ENCODE peak calls at places on chromosomes 2 and 18, in eight cellular contexts. One of them, this sample, is unnamed.
A peak's percentile ranks its signal among the peaks of the same experiment; 100 is the strongest.

GRCh38 chr2:223943561-223944008 is 1.6 kb downstream of the WDFY1 start:
- DNase-seq in GM10248: no peak
- DNase-seq in lower leg skin: no peak
- DNase-seq in activated B cell treated with CpG ODN at 0.5 μM for 24 hours: no peak
- DNase-seq in nephron progenitor cell: no peak
- DNase-seq in IMR-90: peak; percentile 60
- DNase-seq in CD4-positive, alpha-beta T cell: no peak
- DNase-seq in choroid plexus epithelial cell: peak; percentile 63
- DNase-seq in this sample: no peak

GRCh38 chr2:9207641-9208301 is 1.2 kb downstream of the ASAP2 start:
- DNase-seq in CD4-positive, alpha-beta T cell: no peak
- DNase-seq in GM10248: peak; percentile 31
- DNase-seq in choroid plexus epithelial cell: peak; percentile 40
- DNase-seq in activated B cell treated with CpG ODN at 0.5 μM for 24 hours: no peak
- DNase-seq in IMR-90: no peak
- DNase-seq in nephron progenitor cell: no peak
- DNase-seq in lower leg skin: peak; percentile 87
- DNase-seq in this sample: no peak

GRCh38 chr18:51212606-51213005 is 15.1 kb upstream of the MEX3C start:
- DNase-seq in activated B cell treated with CpG ODN at 0.5 μM for 24 hours: no peak
- DNase-seq in GM10248: no peak
- DNase-seq in lower leg skin: no peak
- DNase-seq in nephron progenitor cell: no peak
- DNase-seq in choroid plexus epithelial cell: no peak
- DNase-seq in CD4-positive, alpha-beta T cell: no peak
- DNase-seq in IMR-90: no peak
- DNase-seq in this sample: no peak

GRCh38 chr2:88016948-88017779 is 817 bp upstream of the RNU2-63P start:
- DNase-seq in nephron progenitor cell: peak; percentile 66
- DNase-seq in GM10248: peak; percentile 75
- DNase-seq in lower leg skin: peak; percentile 90
- DNase-seq in CD4-positive, alpha-beta T cell: no peak
- DNase-seq in IMR-90: no peak
- DNase-seq in choroid plexus epithelial cell: peak; percentile 6
- DNase-seq in activated B cell treated with CpG ODN at 0.5 μM for 24 hours: no peak
- DNase-seq in this sample: peak; percentile 33

GRCh38 chr2:163667064-163667887 is 68.5 kb downstream of the FIGN start:
- DNase-seq in choroid plexus epithelial cell: peak; percentile 97
- DNase-seq in nephron progenitor cell: no peak
- DNase-seq in IMR-90: peak; percentile 94
- DNase-seq in CD4-positive, alpha-beta T cell: no peak
- DNase-seq in lower leg skin: no peak
- DNase-seq in activated B cell treated with CpG ODN at 0.5 μM for 24 hours: no peak
- DNase-seq in GM10248: no peak
- DNase-seq in this sample: no peak

GRCh38 chr18:54261894-54262293 is 7.4 kb upstream of the POLI start:
- DNase-seq in nephron progenitor cell: no peak
- DNase-seq in GM10248: peak; percentile 67
- DNase-seq in choroid plexus epithelial cell: no peak
- DNase-seq in lower leg skin: no peak
- DNase-seq in activated B cell treated with CpG ODN at 0.5 μM for 24 hours: no peak
- DNase-seq in CD4-positive, alpha-beta T cell: no peak
- DNase-seq in IMR-90: no peak
- DNase-seq in this sample: no peak

GRCh38 chr2:241234962-241235361 is 46.5 kb downstream of the ANO7 start:
- DNase-seq in activated B cell treated with CpG ODN at 0.5 μM for 24 hours: no peak
- DNase-seq in lower leg skin: no peak
- DNase-seq in GM10248: no peak
- DNase-seq in nephron progenitor cell: no peak
- DNase-seq in IMR-90: no peak
- DNase-seq in choroid plexus epithelial cell: no peak
- DNase-seq in CD4-positive, alpha-beta T cell: no peak
- DNase-seq in this sample: no peak

GRCh38 chr18:13232060-13232917 is 13.7 kb downstream of the LDLRAD4 start:
- DNase-seq in CD4-positive, alpha-beta T cell: no peak
- DNase-seq in GM10248: no peak
- DNase-seq in IMR-90: no peak
- DNase-seq in lower leg skin: peak; percentile 87
- DNase-seq in activated B cell treated with CpG ODN at 0.5 μM for 24 hours: no peak
- DNase-seq in nephron progenitor cell: no peak
- DNase-seq in choroid plexus epithelial cell: no peak
- DNase-seq in this sample: no peak

GRCh38 chr2:159362816-159363251 is 76.3 kb upstream of the WDSUB1 start:
- DNase-seq in IMR-90: peak; percentile 61
- DNase-seq in activated B cell treated with CpG ODN at 0.5 μM for 24 hours: no peak
- DNase-seq in CD4-positive, alpha-beta T cell: no peak
- DNase-seq in lower leg skin: no peak
- DNase-seq in GM10248: no peak
- DNase-seq in choroid plexus epithelial cell: peak; percentile 79
- DNase-seq in nephron progenitor cell: no peak
- DNase-seq in this sample: no peak

GRCh38 chr2:170568511-170568910 is 146.6 kb upstream of the SP5 start:
- DNase-seq in CD4-positive, alpha-beta T cell: no peak
- DNase-seq in IMR-90: no peak
- DNase-seq in nephron progenitor cell: no peak
- DNase-seq in choroid plexus epithelial cell: no peak
- DNase-seq in activated B cell treated with CpG ODN at 0.5 μM for 24 hours: no peak
- DNase-seq in lower leg skin: no peak
- DNase-seq in GM10248: no peak
- DNase-seq in this sample: no peak

GRCh38 chr2:101388232-101388631 is 929 bp upstream of the CREG2 start:
- DNase-seq in nephron progenitor cell: no peak
- DNase-seq in choroid plexus epithelial cell: peak; percentile 61
- DNase-seq in CD4-positive, alpha-beta T cell: no peak
- DNase-seq in IMR-90: peak; percentile 60
- DNase-seq in GM10248: no peak
- DNase-seq in lower leg skin: peak; percentile 72
- DNase-seq in activated B cell treated with CpG ODN at 0.5 μM for 24 hours: no peak
- DNase-seq in this sample: no peak

GRCh38 chr2:21617885-21618434 is 494.2 kb downstream of the TDRD15 start:
- DNase-seq in GM10248: no peak
- DNase-seq in activated B cell treated with CpG ODN at 0.5 μM for 24 hours: no peak
- DNase-seq in IMR-90: no peak
- DNase-seq in CD4-positive, alpha-beta T cell: no peak
- DNase-seq in choroid plexus epithelial cell: no peak
- DNase-seq in nephron progenitor cell: no peak
- DNase-seq in lower leg skin: no peak
- DNase-seq in this sample: no peak

GRCh38 chr2:111227716-111228141 is 107.0 kb downstream of the BCL2L11 start:
- DNase-seq in activated B cell treated with CpG ODN at 0.5 μM for 24 hours: no peak
- DNase-seq in lower leg skin: no peak
- DNase-seq in choroid plexus epithelial cell: peak; percentile 89
- DNase-seq in IMR-90: peak; percentile 65
- DNase-seq in nephron progenitor cell: no peak
- DNase-seq in GM10248: no peak
- DNase-seq in CD4-positive, alpha-beta T cell: no peak
- DNase-seq in this sample: no peak

GRCh38 chr2:9149388-9149660 is 57.3 kb upstream of the ASAP2 start:
- DNase-seq in lower leg skin: no peak
- DNase-seq in nephron progenitor cell: no peak
- DNase-seq in GM10248: no peak
- DNase-seq in activated B cell treated with CpG ODN at 0.5 μM for 24 hours: no peak
- DNase-seq in IMR-90: no peak
- DNase-seq in choroid plexus epithelial cell: no peak
- DNase-seq in CD4-positive, alpha-beta T cell: no peak
- DNase-seq in this sample: no peak

GRCh38 chr2:239257511-239257937 is 143.3 kb downstream of the HDAC4 start:
- DNase-seq in lower leg skin: peak; percentile 43
- DNase-seq in GM10248: no peak
- DNase-seq in activated B cell treated with CpG ODN at 0.5 μM for 24 hours: no peak
- DNase-seq in choroid plexus epithelial cell: peak; percentile 93
- DNase-seq in CD4-positive, alpha-beta T cell: no peak
- DNase-seq in IMR-90: peak; percentile 96
- DNase-seq in nephron progenitor cell: no peak
- DNase-seq in this sample: no peak

GRCh38 chr2:96730212-96730611 is 9.7 kb downstream of the LMAN2L start:
- DNase-seq in lower leg skin: no peak
- DNase-seq in activated B cell treated with CpG ODN at 0.5 μM for 24 hours: no peak
- DNase-seq in CD4-positive, alpha-beta T cell: no peak
- DNase-seq in IMR-90: peak; percentile 56
- DNase-seq in choroid plexus epithelial cell: peak; percentile 57
- DNase-seq in GM10248: no peak
- DNase-seq in nephron progenitor cell: no peak
- DNase-seq in this sample: no peak

DNA sequence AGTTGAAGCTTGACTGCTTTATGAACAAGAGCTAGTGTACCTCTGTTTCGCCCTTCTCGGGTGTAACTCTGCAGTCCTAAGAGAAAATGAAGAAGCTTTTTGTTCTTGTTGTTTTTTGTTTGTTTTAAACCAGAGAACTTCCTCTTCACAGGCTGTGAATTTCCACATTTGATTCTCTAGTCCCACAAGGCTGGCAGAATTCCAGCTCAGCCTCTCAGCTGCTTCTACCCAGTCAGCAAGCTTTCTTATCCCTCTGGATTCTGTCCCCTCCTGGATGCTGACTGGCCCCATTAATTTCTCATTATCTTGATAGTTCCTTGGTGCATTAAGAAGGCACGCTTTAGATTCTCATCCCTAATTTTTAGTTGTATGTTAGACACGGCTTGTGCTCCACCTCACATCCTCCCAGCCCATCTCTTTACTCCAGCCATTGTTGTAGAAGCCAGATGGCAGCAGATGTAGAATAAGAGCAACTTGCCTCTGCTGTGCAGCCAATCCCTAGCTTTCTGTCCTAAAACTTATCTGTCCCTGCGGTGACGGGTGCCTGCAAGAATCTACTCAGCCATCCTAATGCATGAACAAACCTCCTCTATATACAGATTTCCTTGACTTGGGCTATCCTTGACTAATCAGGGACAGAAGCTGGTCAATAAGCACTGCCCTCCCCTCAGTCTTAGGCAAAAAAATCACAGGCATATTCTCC is 12.4 kb upstream of the RESP18 start:
- DNase-seq in GM10248: no peak
- DNase-seq in choroid plexus epithelial cell: peak; percentile 75
- DNase-seq in lower leg skin: peak; percentile 86
- DNase-seq in CD4-positive, alpha-beta T cell: no peak
- DNase-seq in activated B cell treated with CpG ODN at 0.5 μM for 24 hours: no peak
- DNase-seq in nephron progenitor cell: no peak
- DNase-seq in IMR-90: peak; percentile 12
- DNase-seq in this sample: no peak
- TF ChIP-seq CTCF in GM10248: no peak
- TF ChIP-seq CTCF in choroid plexus epithelial cell: no peak
- TF ChIP-seq CTCF in lower leg skin: no peak
- TF ChIP-seq CTCF in CD4-positive, alpha-beta T cell: no peak
- TF ChIP-seq CTCF in activated B cell treated with CpG ODN at 0.5 μM for 24 hours: no peak
- TF ChIP-seq CTCF in nephron progenitor cell: no peak
- TF ChIP-seq CTCF in IMR-90: no peak
- TF ChIP-seq CTCF in this sample: no peak

DNA sequence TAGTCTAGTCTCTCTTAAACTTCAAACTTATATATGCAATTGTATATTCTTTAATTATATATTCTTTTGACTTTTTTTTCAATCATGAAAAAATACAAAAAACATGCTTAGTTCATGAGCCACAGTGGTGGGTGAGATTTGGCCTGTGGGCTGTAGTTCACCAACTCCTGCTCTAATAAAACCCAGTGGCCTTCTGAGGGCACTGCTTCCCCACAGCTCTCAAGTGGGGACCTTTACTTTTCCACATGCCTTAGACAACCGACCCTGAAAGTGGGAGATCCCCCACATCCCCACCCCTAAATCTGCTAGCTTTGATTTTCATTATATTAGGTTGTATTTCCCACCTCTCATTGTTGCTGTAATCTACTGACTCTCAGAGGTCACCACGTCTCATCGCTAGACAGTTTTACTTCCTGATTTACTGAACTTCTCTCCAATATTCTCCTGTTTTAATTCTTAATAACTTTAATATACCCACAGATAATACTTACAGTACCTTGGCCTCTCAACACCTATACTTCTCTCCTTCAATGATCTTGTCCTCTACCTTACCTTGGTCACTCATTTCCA is 57.3 kb downstream of the ROCK1 start:
- DNase-seq in choroid plexus epithelial cell: no peak
- DNase-seq in IMR-90: no peak
- DNase-seq in lower leg skin: no peak
- DNase-seq in CD4-positive, alpha-beta T cell: no peak
- DNase-seq in GM10248: no peak
- DNase-seq in activated B cell treated with CpG ODN at 0.5 μM for 24 hours: no peak
- DNase-seq in nephron progenitor cell: no peak
- DNase-seq in this sample: no peak
- TF ChIP-seq CTCF in choroid plexus epithelial cell: no peak
- TF ChIP-seq CTCF in IMR-90: no peak
- TF ChIP-seq CTCF in lower leg skin: no peak
- TF ChIP-seq CTCF in CD4-positive, alpha-beta T cell: no peak
- TF ChIP-seq CTCF in GM10248: peak; percentile 14
- TF ChIP-seq CTCF in activated B cell treated with CpG ODN at 0.5 μM for 24 hours: no peak
- TF ChIP-seq CTCF in nephron progenitor cell: no peak
- TF ChIP-seq CTCF in this sample: no peak

GRCh38 chr2:84302513-84303412 is 156.3 kb downstream of the SUCLG1 start:
- DNase-seq in activated B cell treated with CpG ODN at 0.5 μM for 24 hours: no peak
- DNase-seq in lower leg skin: no peak
- DNase-seq in GM10248: peak; percentile 66
- DNase-seq in CD4-positive, alpha-beta T cell: no peak
- DNase-seq in choroid plexus epithelial cell: peak; percentile 58
- DNase-seq in nephron progenitor cell: peak; percentile 57
- DNase-seq in IMR-90: peak; percentile 43
- DNase-seq in this sample: peak; percentile 35
- TF ChIP-seq CTCF in activated B cell treated with CpG ODN at 0.5 μM for 24 hours: no peak
- TF ChIP-seq CTCF in lower leg skin: no peak
- TF ChIP-seq CTCF in GM10248: peak; percentile 84
- TF ChIP-seq CTCF in CD4-positive, alpha-beta T cell: peak; percentile 64
- TF ChIP-seq CTCF in choroid plexus epithelial cell: peak; percentile 84
- TF ChIP-seq CTCF in nephron progenitor cell: peak; percentile 86
- TF ChIP-seq CTCF in IMR-90: peak; percentile 68
- TF ChIP-seq CTCF in this sample: peak; percentile 91

GRCh38 chr2:98823196-98824166 is 92.5 kb upstream of the MGAT4A start:
- DNase-seq in IMR-90: no peak
- DNase-seq in lower leg skin: peak; percentile 46
- DNase-seq in choroid plexus epithelial cell: no peak
- DNase-seq in nephron progenitor cell: peak; percentile 21
- DNase-seq in GM10248: no peak
- DNase-seq in CD4-positive, alpha-beta T cell: no peak
- DNase-seq in activated B cell treated with CpG ODN at 0.5 μM for 24 hours: no peak
- DNase-seq in this sample: no peak

GRCh38 chr2:98821629-98822135 is 90.8 kb upstream of the MGAT4A start:
- DNase-seq in CD4-positive, alpha-beta T cell: no peak
- DNase-seq in nephron progenitor cell: no peak
- DNase-seq in GM10248: no peak
- DNase-seq in lower leg skin: peak; percentile 81
- DNase-seq in choroid plexus epithelial cell: no peak
- DNase-seq in IMR-90: no peak
- DNase-seq in activated B cell treated with CpG ODN at 0.5 μM for 24 hours: no peak
- DNase-seq in this sample: no peak

GRCh38 chr2:98824256-98825042 is 93.5 kb upstream of the MGAT4A start:
- DNase-seq in choroid plexus epithelial cell: no peak
- DNase-seq in activated B cell treated with CpG ODN at 0.5 μM for 24 hours: no peak
- DNase-seq in nephron progenitor cell: no peak
- DNase-seq in lower leg skin: peak; percentile 46
- DNase-seq in GM10248: no peak
- DNase-seq in CD4-positive, alpha-beta T cell: no peak
- DNase-seq in IMR-90: no peak
- DNase-seq in this sample: no peak

GRCh38 chr2:98825043-98825350 is 94.1 kb upstream of the MGAT4A start:
- DNase-seq in IMR-90: no peak
- DNase-seq in CD4-positive, alpha-beta T cell: no peak
- DNase-seq in nephron progenitor cell: no peak
- DNase-seq in lower leg skin: peak; percentile 70
- DNase-seq in choroid plexus epithelial cell: no peak
- DNase-seq in activated B cell treated with CpG ODN at 0.5 μM for 24 hours: no peak
- DNase-seq in GM10248: no peak
- DNase-seq in this sample: no peak

GRCh38 chr2:98822301-98823164 is 91.6 kb upstream of the MGAT4A start:
- DNase-seq in lower leg skin: peak; percentile 88
- DNase-seq in IMR-90: no peak
- DNase-seq in choroid plexus epithelial cell: no peak
- DNase-seq in CD4-positive, alpha-beta T cell: peak; percentile 63
- DNase-seq in GM10248: no peak
- DNase-seq in nephron progenitor cell: peak; percentile 76
- DNase-seq in activated B cell treated with CpG ODN at 0.5 μM for 24 hours: peak; percentile 41
- DNase-seq in this sample: peak; percentile 44
- TF ChIP-seq CTCF in lower leg skin: no peak
- TF ChIP-seq CTCF in IMR-90: no peak
- TF ChIP-seq CTCF in choroid plexus epithelial cell: no peak
- TF ChIP-seq CTCF in CD4-positive, alpha-beta T cell: peak; percentile 43
- TF ChIP-seq CTCF in GM10248: no peak
- TF ChIP-seq CTCF in nephron progenitor cell: peak; percentile 34
- TF ChIP-seq CTCF in activated B cell treated with CpG ODN at 0.5 μM for 24 hours: no peak
- TF ChIP-seq CTCF in this sample: peak; percentile 56

This sample was measured in progenitor cell of endocrine pancreas.